ENCODE peak calls at places on chromosomes 6 and 20, in nine cellular contexts. W, P, A, R, J, L, Z, C and V are unnamed samples.

GRCh38 chr20:20215976-20216727 is 151.8 kb upstream of the INSM1 start:
- DNase-seq in A (no peak), W (no peak), R (no peak), Z (no peak), J (no peak), P (peak), L (peak), C (no peak), V (no peak)

GRCh38 chr6:45949256-45949655 is 66.4 kb downstream of the CLIC5 start:
- DNase-seq in A (no peak), P (no peak), W (no peak), L (no peak), C (no peak), J (no peak), R (no peak), Z (no peak), V (no peak)

GRCh38 chr6:134605034-134605433 is 287.1 kb upstream of the SGK1 start:
- DNase-seq in R (no peak), Z (no peak), P (no peak), A (no peak), W (no peak), L (no peak), J (no peak), C (no peak), V (no peak)

GRCh38 chr20:43839793-43840199 is 74.9 kb upstream of the TOX2 start:
- DNase-seq in P (no peak), C (no peak), A (no peak), Z (peak), J (no peak), R (no peak), W (peak), L (no peak), V (no peak)

GRCh38 chr6:107823047-107823557 is 1.0 kb downstream of the SCML4 start:
- DNase-seq in A (no peak), R (no peak), C (no peak), P (peak), W (peak), J (no peak), L (no peak), Z (peak), V (no peak)

GRCh38 chr6:5167501-5167900 is 82.4 kb downstream of the PPP1R3G start:
- DNase-seq in L (no peak), C (no peak), Z (no peak), P (no peak), A (no peak), W (no peak), R (no peak), J (no peak), V (no peak)

GRCh38 chr6:37303891-37304503 is 46.1 kb upstream of the TMEM217 start:
- DNase-seq in L (no peak), P (no peak), W (no peak), Z (peak), C (no peak), R (no peak), J (peak), A (no peak), V (no peak)

GRCh38 chr6:19759117-19759880 is 77.9 kb upstream of the ID4 start:
- DNase-seq in W (no peak), L (no peak), R (peak), C (no peak), J (peak), Z (no peak), A (no peak), P (no peak), V (no peak)

GRCh38 chr6:168355716-168356522 is 36.3 kb upstream of the DACT2 start:
- DNase-seq in Z (no peak), W (no peak), P (no peak), J (no peak), C (no peak), L (peak), A (no peak), R (no peak), V (no peak)
- TF ChIP-seq CTCF in Z (no peak), W (no peak), P (no peak), J (peak), C (no peak), L (peak), A (no peak), R (peak), V (no peak)

GRCh38 chr20:37417857-37418501 is 72.0 kb downstream of the SRC start:
- DNase-seq in Z (no peak), W (no peak), P (no peak), J (no peak), A (no peak), L (no peak), C (no peak), R (no peak), V (no peak)
- TF ChIP-seq CTCF in Z (no peak), W (peak), P (no peak), J (no peak), A (no peak), L (no peak), C (no peak), R (no peak), V (no peak)

GRCh38 chr20:46715292-46715756 is 5.9 kb downstream of the SLC2A10 start:
- DNase-seq in P (no peak), R (peak), C (no peak), W (no peak), L (no peak), J (peak), A (peak), Z (no peak), V (no peak)
- TF ChIP-seq CTCF in P (no peak), R (peak), C (no peak), W (no peak), L (no peak), J (no peak), A (no peak), Z (no peak), V (no peak)

DNA sequence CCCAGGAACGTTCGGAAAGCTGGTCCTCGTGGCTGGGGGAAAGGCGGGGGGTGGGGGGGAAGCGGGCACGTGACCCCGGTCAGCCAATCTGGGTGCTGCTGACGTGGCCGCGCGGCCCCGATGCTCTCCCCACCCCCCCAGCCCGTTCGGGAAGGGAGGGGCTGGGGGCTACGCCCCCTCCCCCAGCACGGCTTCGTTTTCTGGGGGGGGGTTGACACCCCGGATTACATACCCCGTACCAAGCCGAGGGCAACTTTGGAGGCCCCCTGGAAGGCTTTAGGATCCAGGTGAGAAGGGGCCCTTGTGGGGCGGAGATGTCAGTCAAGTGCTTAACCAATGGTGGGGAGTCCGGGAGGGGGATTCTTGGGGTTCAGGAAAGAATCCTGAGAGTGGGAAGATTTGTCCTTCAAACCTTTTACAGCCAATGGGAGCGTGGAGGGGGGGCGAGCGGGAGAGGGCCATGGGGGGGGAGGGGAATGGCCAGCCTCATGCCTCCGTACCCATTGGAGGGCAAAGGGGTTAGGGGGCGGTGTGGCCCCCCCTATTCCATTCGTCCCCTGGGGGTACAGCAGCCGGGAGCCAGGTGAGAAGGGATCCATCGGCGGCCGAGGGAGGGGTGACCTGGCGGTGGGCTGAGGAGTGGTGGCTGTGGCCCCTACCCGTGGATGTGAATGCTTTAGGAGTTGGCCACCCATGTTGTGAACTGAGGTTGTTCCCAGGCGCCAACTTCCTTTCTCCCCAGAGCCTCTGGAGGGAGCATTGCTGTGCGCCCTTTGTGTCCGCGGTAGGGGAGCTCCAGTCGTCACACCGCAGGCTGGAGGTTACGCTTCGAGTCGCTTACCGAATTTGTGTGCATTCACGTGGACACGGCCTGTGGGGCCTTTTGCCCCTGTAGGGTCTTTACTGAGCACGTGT is 633 bp downstream of the BRD2 start:
- DNase-seq in A (peak), W (peak), Z (peak), C (peak), P (peak), J (peak), L (peak), R (no peak), V (peak)
- TF ChIP-seq CTCF in A (no peak), W (no peak), Z (no peak), C (no peak), P (no peak), J (peak), L (no peak), R (no peak), V (no peak)

GRCh38 chr20:61274326-61274725 is 22.3 kb downstream of the CDH4 start:
- DNase-seq in L (no peak), W (no peak), Z (no peak), R (no peak), J (no peak), C (no peak), A (no peak), P (no peak), V (no peak)
- TF ChIP-seq CTCF in L (no peak), W (no peak), Z (no peak), R (no peak), J (no peak), C (no peak), A (no peak), P (no peak), V (no peak)

GRCh38 chr20:3408251-3408637 is 775 bp upstream of the DNAAF9 start:
- DNase-seq in R (no peak), L (no peak), J (no peak), A (no peak), P (no peak), Z (no peak), C (no peak), W (no peak), V (no peak)

GRCh38 chr20:3406481-3407425 is 716 bp downstream of the DNAAF9 start:
- DNase-seq in C (peak), A (no peak), L (peak), P (peak), W (no peak), J (no peak), R (no peak), Z (peak), V (peak)

GRCh38 chr20:3409417-3409816 is 1.9 kb upstream of the DNAAF9 start:
- DNase-seq in J (no peak), L (no peak), Z (no peak), P (no peak), C (no peak), A (no peak), R (no peak), W (no peak), V (no peak)

GRCh38 chr20:3405696-3406358 is 1.6 kb downstream of the DNAAF9 start:
- DNase-seq in C (no peak), R (no peak), Z (no peak), L (no peak), W (no peak), P (no peak), J (no peak), A (no peak), V (no peak)

DNA sequence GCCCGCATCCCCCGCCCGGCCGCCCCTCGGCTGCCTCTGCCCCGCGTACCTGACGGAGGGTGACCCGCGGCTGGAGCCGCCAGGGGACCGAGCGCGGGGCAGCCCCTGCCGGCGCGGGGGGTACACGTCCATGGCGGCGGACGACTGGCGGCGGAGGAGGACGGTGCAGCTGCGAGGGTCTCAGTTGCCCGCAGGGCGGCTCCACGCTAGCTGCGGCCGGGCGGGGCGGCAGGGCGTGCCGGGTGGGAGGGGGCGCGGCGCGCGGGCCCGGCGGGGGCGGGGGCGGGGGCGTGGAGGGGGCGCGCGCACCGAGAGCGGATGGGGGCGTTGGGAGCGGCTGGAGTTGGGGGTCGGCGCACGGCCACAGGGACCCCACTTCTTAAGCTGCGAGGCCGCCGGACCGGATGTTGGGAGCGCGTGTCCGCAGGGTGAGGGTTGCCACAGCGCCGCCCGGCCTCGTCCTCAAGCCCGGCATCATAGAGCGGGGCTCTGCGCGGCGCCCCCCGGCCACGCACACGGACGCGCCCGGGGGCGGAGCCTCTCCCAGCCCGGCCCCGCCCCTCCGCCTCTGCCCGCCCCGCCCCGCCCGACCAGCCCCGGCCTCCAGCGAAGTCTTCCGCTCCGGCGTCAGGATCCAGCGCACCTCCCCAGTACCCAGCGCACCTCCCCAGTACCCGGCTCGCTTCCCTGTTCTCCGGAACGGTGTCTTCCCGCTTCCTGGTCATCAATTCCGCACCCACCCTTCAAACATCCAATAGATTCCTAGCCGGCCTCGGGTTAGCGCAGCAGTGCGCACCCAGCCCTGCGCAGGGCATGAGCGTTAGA is at the start of gene DNAAF9:
- DNase-seq in L (peak), C (peak), A (peak), P (peak), J (peak), R (no peak), W (peak), Z (peak), V (peak)
- TF ChIP-seq CTCF in L (peak), C (no peak), A (no peak), P (no peak), J (no peak), R (peak), W (no peak), Z (peak), V (no peak)

DNA sequence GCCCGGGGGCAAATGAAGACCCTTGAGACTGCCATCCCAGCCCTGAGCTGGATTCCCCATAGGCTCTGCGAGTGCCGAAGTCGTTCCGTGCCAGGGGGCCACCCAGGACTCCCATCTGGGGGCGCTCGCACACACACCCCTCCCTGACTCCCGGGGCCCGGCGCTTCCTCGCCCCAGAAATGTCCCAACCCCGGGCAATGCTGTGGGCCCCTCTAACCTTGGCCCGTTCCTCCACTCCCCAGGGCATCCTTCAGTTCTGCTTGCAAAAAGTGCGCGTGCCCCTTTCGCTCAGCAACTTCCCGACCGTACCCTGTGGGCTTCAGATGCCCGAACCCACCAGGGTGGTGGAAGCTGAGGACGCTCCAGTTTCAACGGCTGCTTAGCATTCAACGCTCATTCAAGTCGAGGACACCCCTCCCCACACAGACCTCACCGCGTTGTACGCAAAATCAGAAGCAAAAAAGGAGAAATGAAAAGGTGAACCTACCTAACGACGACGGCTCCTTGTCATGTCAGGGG is 25.4 kb downstream of the RIPOR2 start:
- DNase-seq in Z (peak), L (peak), J (no peak), P (peak), W (peak), C (peak), R (no peak), A (no peak), V (no peak)
- TF ChIP-seq CTCF in Z (peak), L (peak), J (peak), P (no peak), W (peak), C (no peak), R (no peak), A (no peak), V (no peak)

DNA sequence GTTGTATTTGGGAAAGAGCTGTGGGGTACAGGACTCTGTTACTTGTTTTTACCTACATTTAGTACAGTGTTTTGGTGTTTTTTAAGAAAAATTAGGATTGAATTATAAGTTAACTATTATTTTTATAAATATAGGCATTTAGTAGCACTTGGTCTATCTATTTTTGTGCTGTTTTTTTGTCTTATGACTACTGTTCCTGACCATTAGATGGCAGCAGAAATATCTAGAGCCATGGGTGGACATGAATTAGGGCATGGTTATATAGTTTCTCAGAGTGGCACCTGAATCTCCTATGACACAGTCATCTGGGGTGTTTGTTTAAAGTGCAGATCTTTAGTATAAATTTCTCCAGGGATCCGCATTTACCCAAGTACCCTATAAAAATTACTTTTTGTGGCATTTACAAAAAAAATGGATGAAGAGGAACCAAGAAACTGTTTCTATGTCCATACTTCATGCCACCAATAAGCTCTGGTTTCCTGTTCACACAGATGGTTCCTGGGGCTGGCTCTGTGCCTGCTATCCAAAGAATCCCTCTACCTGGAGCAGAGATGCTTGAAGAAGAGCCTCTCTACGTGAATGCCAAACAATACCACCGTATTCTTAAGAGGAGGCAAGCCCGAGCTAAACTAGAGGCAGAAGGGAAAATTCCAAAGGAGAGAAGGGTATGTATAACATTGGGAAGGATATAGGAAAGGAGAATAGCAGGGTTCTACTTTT is 19.8 kb downstream of the NFYA start:
- DNase-seq in L (no peak), R (no peak), Z (peak), W (no peak), P (no peak), J (no peak), A (no peak), C (no peak), V (no peak)
- TF ChIP-seq CTCF in L (peak), R (peak), Z (no peak), W (peak), P (no peak), J (peak), A (no peak), C (no peak), V (no peak)